ENCODE peak calls at places on chromosome X, in five cellular contexts. R is AG09319, J is M059J, H is mesendoderm, N is esophagus squamous epithelium. L is an unnamed sample.

GRCh38 chrX:45715787-45716186 is 515.1 kb upstream of the DIPK2B start:
- DNase-seq in J (peak), H (peak), R (no peak), N (no peak), L (peak)

GRCh38 chrX:129193357-129193756 is 329.9 kb downstream of the SMARCA1 start:
- DNase-seq in H (no peak), J (peak), R (no peak), N (no peak), L (no peak)

GRCh38 chrX:41189156-41189555 is 103.9 kb downstream of the USP9X start:
- DNase-seq in N (no peak), J (no peak), R (no peak), H (no peak), L (no peak)

GRCh38 chrX:45622538-45622937 is 421.9 kb upstream of the DIPK2B start:
- DNase-seq in R (peak), N (no peak), H (no peak), J (peak), L (peak)

GRCh38 chrX:47579537-47579936 is 2.7 kb upstream of the TIMP1 start:
- DNase-seq in R (no peak), N (no peak), J (peak), H (no peak), L (no peak)

GRCh38 chrX:69028006-69028760 is 137.1 kb downstream of the PJA1 start:
- DNase-seq in H (no peak), J (no peak), R (no peak), N (no peak), L (no peak)

GRCh38 chrX:153648358-153649177 is 1.6 kb downstream of the DUSP9 start:
- DNase-seq in H (no peak), N (no peak), R (no peak), J (no peak), L (no peak)

GRCh38 chrX:40573763-40574162 is 7.0 kb upstream of the ATP6AP2 start:
- DNase-seq in R (no peak), H (peak), N (no peak), J (peak), L (no peak)

GRCh38 chrX:100263650-100264049 is 146.4 kb downstream of the PCDH19 start:
- DNase-seq in H (no peak), J (no peak), R (no peak), N (no peak), L (no peak)

GRCh38 chrX:6679988-6680387 is 145.1 kb upstream of the VCX3A start:
- DNase-seq in N (no peak), H (no peak), J (no peak), R (no peak), L (no peak)

GRCh38 chrX:19544693-19545305 is 29.5 kb upstream of the MAP3K15 start:
- DNase-seq in H (peak), R (peak), N (no peak), J (peak), L (peak)